ENCODE peak calls at places on chromosomes 3 and 15, in ten cellular contexts. I is tibial artery; H is ovary; P is ascending aorta; X is fibroblast of pulmonary artery; M is astrocyte; D is CD8-positive, alpha-beta T cell; G is IMR-90; E is NB4; T is heart right ventricle. L is an unnamed sample.

GRCh38 chr3:177122183-177122856 is 75.0 kb downstream of the TBL1XR1 start:
- DNase-seq in I (no peak), H (no peak), P (no peak), X (no peak), M (no peak), D (no peak), G (no peak), E (no peak), T (no peak), L (no peak)

GRCh38 chr15:55742927-55743614 is at the start of gene PRTG:
- DNase-seq in I (peak; percentile 51), H (peak; percentile 90), P (no peak), X (peak; percentile 76), M (peak; percentile 72), D (no peak), G (peak; percentile 69), E (no peak), T (peak; percentile 77), L (peak; percentile 94)

GRCh38 chr3:71573181-71573580 is 10.3 kb downstream of the FOXP1 start:
- DNase-seq in I (no peak), H (no peak), P (no peak), X (no peak), M (no peak), D (no peak), G (no peak), E (no peak), T (no peak), L (no peak)

GRCh38 chr3:8900065-8900464 is 63.2 kb downstream of the RAD18 start:
- DNase-seq in I (no peak), H (no peak), P (no peak), X (no peak), M (no peak), D (no peak), G (peak; percentile 47), E (no peak), T (no peak), L (no peak)

GRCh38 chr3:167653750-167654149 is at the start of gene WDR49:
- DNase-seq in I (no peak), H (no peak), P (no peak), X (peak; percentile 28), M (no peak), D (no peak), G (no peak), E (peak; percentile 10), T (no peak), L (no peak)

GRCh38 chr15:41285285-41285684 is 47.1 kb downstream of the OIP5 start:
- DNase-seq in I (no peak), H (no peak), P (no peak), X (no peak), M (no peak), D (no peak), G (no peak), E (no peak), T (no peak), L (no peak)

GRCh38 chr3:143648708-143649107 is 199.6 kb downstream of the SLC9A9 start:
- DNase-seq in I (no peak), H (no peak), P (no peak), X (no peak), M (no peak), D (no peak), G (no peak), E (peak; percentile 14), T (no peak), L (no peak)

GRCh38 chr3:132563409-132564074 is 33.5 kb upstream of the ACKR4 start:
- DNase-seq in I (no peak), H (no peak), P (no peak), X (no peak), M (no peak), D (no peak), G (no peak), E (no peak), T (no peak), L (no peak)

GRCh38 chr3:51720292-51721061 is 13.6 kb downstream of the GRM2 start:
- DNase-seq in I (no peak), H (no peak), P (no peak), X (no peak), M (no peak), D (no peak), G (no peak), E (no peak), T (no peak), L (no peak)

GRCh38 chr3:50347187-50347813 is 1.8 kb upstream of the ZMYND10 start:
- DNase-seq in I (peak; percentile 62), H (peak; percentile 85), P (no peak), X (peak; percentile 80), M (peak; percentile 31), D (peak; percentile 52), G (peak; percentile 71), E (peak; percentile 81), T (peak; percentile 71), L (peak; percentile 57)

GRCh38 chr15:58840048-58840447 is 68.9 kb downstream of the MINDY2 start:
- DNase-seq in I (no peak), H (no peak), P (no peak), X (peak; percentile 96), M (peak; percentile 51), D (no peak), G (no peak), E (no peak), T (no peak), L (no peak)

GRCh38 chr3:66472313-66473134 is 28.3 kb downstream of the LRIG1 start:
- DNase-seq in I (no peak), H (no peak), P (no peak), X (peak; percentile 75), M (peak; percentile 90), D (no peak), G (peak; percentile 88), E (no peak), T (no peak), L (peak; percentile 66)
- H3K4me3 ChIP-seq in I (peak overlapping the region; percentile 23), H (no peak overlapping the region), P (peak overlapping the region; percentile 34), X (peak overlapping the region; percentile 13), M (peak overlapping the region; percentile 41), D (no peak overlapping the region), G (no peak overlapping the region), E (no peak overlapping the region), T (no peak overlapping the region), L (no peak overlapping the region)

GRCh38 chr3:16264708-16265454 is at the start of the genes DPH3 and OXNAD1:
- DNase-seq in I (peak; percentile 100), H (peak; percentile 100), P (peak; percentile 99), X (peak; percentile 100), M (peak; percentile 98), D (peak; percentile 98), G (peak; percentile 100), E (peak; percentile 99), T (peak; percentile 99), L (peak; percentile 100)
- TF ChIP-seq CTCF in I (peak; percentile 44), H (peak; percentile 43), P (peak; percentile 16), X (no peak), M (no peak), D (no peak), G (no peak), E (no peak), T (peak; percentile 7), L (no peak)

GRCh38 chr3:172666181-172666872 is 44.5 kb downstream of the NCEH1 start:
- DNase-seq in I (no peak), H (no peak), P (no peak), X (peak; percentile 80), M (no peak), D (no peak), G (no peak), E (peak; percentile 22), T (no peak), L (no peak)
- H3K4me3 ChIP-seq in I (no peak overlapping the region), H (no peak overlapping the region), P (no peak overlapping the region), X (peak overlapping the region; percentile 47), M (no peak overlapping the region), D (no peak overlapping the region), G (no peak overlapping the region), E (no peak overlapping the region), T (no peak overlapping the region), L (no peak overlapping the region)

DNA sequence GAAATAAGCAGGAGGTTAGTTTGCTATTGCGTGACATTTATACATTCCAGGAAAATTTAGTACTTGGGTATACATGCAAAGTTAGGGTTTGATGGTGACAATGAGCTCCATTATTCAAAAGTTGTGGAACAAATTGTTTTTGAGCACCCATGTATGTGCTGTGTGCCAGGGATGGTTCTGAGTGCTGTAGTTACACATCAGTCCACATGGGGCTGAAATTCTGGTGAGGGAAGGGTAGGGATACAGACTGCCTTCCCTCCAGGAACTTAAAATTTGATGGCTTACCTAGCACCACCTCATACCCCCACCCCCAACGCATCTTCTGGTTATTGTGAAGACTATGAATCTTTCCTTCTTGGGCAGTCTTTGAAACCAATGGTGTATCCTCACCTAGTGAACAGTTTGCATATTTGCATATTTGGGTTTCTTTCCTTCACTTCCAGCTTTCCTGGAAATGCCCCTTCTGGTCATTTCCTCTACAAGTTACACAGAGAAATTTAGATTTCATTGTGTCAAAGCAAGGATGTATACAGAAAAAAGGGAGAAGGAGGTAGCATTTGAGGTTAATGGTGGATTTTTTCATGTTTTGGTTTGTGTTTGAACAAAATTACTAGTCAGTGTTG is 222.0 kb upstream of the IL12A start:
- DNase-seq in I (no peak), H (no peak), P (no peak), X (peak; percentile 61), M (no peak), D (no peak), G (peak; percentile 63), E (no peak), T (no peak), L (peak; percentile 72)
- TF ChIP-seq CTCF in I (peak; percentile 58), H (no peak), P (peak; percentile 40), X (peak; percentile 63), M (peak; percentile 49), D (no peak), G (peak; percentile 56), E (no peak), T (peak; percentile 62), L (peak; percentile 52)